ENCODE peak calls at places on chromosomes 11 and 22, in eight cellular contexts. K is CD8-positive, alpha-beta T cell; D is mammary epithelial cell; F is GM12878; W is colonic mucosa; H is AG04450; M is pancreas; C is endothelial cell of umbilical vein. E is an unnamed sample.

GRCh38 chr11:104329043-104329442 is 165.1 kb upstream of the PDGFD start:
- DNase-seq in K (no peak), D (no peak), F (no peak), W (no peak), H (no peak), M (no peak), C (no peak), E (no peak)

GRCh38 chr11:69894126-69895047 is 75.2 kb upstream of the FGF3 start:
- DNase-seq in K (no peak), D (peak; percentile 17), F (no peak), W (no peak), H (no peak), M (no peak), C (no peak), E (no peak)

GRCh38 chr11:119729581-119730346 is 764 bp upstream of the NECTIN1 start:
- DNase-seq in K (no peak), D (peak; percentile 68), F (no peak), W (peak; percentile 86), H (peak; percentile 18), M (peak; percentile 72), C (peak; percentile 61), E (no peak)

GRCh38 chr11:45102810-45103621 is 43.4 kb upstream of the PRDM11 start:
- DNase-seq in K (peak; percentile 85), D (peak; percentile 63), F (peak; percentile 44), W (peak; percentile 58), H (no peak), M (peak; percentile 58), C (peak; percentile 86), E (peak; percentile 38)

GRCh38 chr22:25482091-25482760 is 82.2 kb upstream of the GRK3 start:
- DNase-seq in K (no peak), D (no peak), F (no peak), W (no peak), H (no peak), M (no peak), C (no peak), E (no peak)

GRCh38 chr22:23849009-23850006 is 8.4 kb upstream of the SLC2A11 start:
- DNase-seq in K (peak; percentile 93), D (peak; percentile 73), F (no peak), W (peak; percentile 88), H (no peak), M (peak; percentile 88), C (peak; percentile 74), E (peak; percentile 84)

GRCh38 chr11:123509737-123510578 is 79.9 kb downstream of the GRAMD1B start:
- DNase-seq in K (no peak), D (no peak), F (no peak), W (no peak), H (peak; percentile 49), M (no peak), C (peak; percentile 65), E (no peak)

GRCh38 chr11:120775986-120776682 is 247.8 kb upstream of the TBCEL start:
- DNase-seq in K (no peak), D (no peak), F (no peak), W (no peak), H (no peak), M (no peak), C (no peak), E (no peak)

GRCh38 chr11:62934496-62934785 is 13.3 kb upstream of the CHRM1 start:
- DNase-seq in K (no peak), D (no peak), F (no peak), W (no peak), H (no peak), M (no peak), C (no peak), E (no peak)

GRCh38 chr11:102047305-102047924 is at the start of gene CFAP300:
- DNase-seq in K (peak; percentile 50), D (peak; percentile 43), F (no peak), W (peak; percentile 86), H (no peak), M (peak; percentile 77), C (peak; percentile 32), E (peak; percentile 45)

GRCh38 chr11:67561971-67562560 is 21.5 kb upstream of the GSTP1 start:
- DNase-seq in K (no peak), D (no peak), F (peak; percentile 83), W (no peak), H (no peak), M (no peak), C (no peak), E (peak; percentile 66)

GRCh38 chr22:35634981-35635540 is 13.2 kb upstream of the APOL6 start:
- DNase-seq in K (no peak), D (no peak), F (no peak), W (no peak), H (no peak), M (no peak), C (no peak), E (no peak)

GRCh38 chr11:91822805-91823204 is 401.8 kb upstream of the FAT3 start:
- DNase-seq in K (no peak), D (no peak), F (no peak), W (no peak), H (no peak), M (no peak), C (no peak), E (no peak)

GRCh38 chr11:61814958-61815789 is 1.6 kb downstream of the FADS1 start:
- DNase-seq in K (peak; percentile 58), D (peak; percentile 62), F (peak; percentile 87), W (peak; percentile 91), H (peak; percentile 91), M (peak; percentile 89), C (peak; percentile 99), E (peak; percentile 93)

GRCh38 chr11:121321614-121322243 is 29.2 kb downstream of the SC5D start:
- DNase-seq in K (peak; percentile 63), D (peak; percentile 16), F (no peak), W (peak; percentile 55), H (no peak), M (no peak), C (no peak), E (peak; percentile 9)

GRCh38 chr11:103903005-103903404 is 133.4 kb upstream of the DDI1 start:
- DNase-seq in K (no peak), D (no peak), F (no peak), W (no peak), H (no peak), M (no peak), C (no peak), E (no peak)

GRCh38 chr11:98568011-98568410 is 452.7 kb upstream of the CNTN5 start:
- DNase-seq in K (no peak), D (no peak), F (no peak), W (no peak), H (no peak), M (no peak), C (no peak), E (no peak)

GRCh38 chr11:9276571-9276970 is 11.4 kb upstream of the DENND5A start:
- DNase-seq in K (peak; percentile 42), D (no peak), F (no peak), W (peak; percentile 7), H (no peak), M (no peak), C (no peak), E (no peak)

GRCh38 chr22:50242406-50242949 is 2.3 kb downstream of the TUBGCP6 start:
- DNase-seq in K (no peak), D (no peak), F (no peak), W (no peak), H (no peak), M (no peak), C (no peak), E (no peak)

GRCh38 chr11:130485983-130486970 is 37.8 kb downstream of the ADAMTS15 start:
- DNase-seq in K (no peak), D (no peak), F (no peak), W (peak; percentile 29), H (no peak), M (no peak), C (no peak), E (no peak)

GRCh38 chr11:134363161-134363560 is 31.4 kb downstream of the GLB1L2 start:
- DNase-seq in K (no peak), D (no peak), F (no peak), W (no peak), H (no peak), M (no peak), C (no peak), E (no peak)

GRCh38 chr11:132644511-132644910 is 887.8 kb downstream of the OPCML start:
- DNase-seq in K (no peak), D (no peak), F (no peak), W (no peak), H (no peak), M (no peak), C (no peak), E (no peak)
- H3K4me3 ChIP-seq in K (no peak overlapping the region), D (no peak overlapping the region), F (no peak overlapping the region), W (no peak overlapping the region), H (no peak overlapping the region), M (no peak overlapping the region), C (no peak overlapping the region), E (no peak overlapping the region)

GRCh38 chr11:111303476-111303875 is 5.1 kb downstream of the POU2AF3 start:
- DNase-seq in K (no peak), D (peak; percentile 8), F (no peak), W (peak; percentile 78), H (no peak), M (peak; percentile 33), C (no peak), E (no peak)
- H3K4me3 ChIP-seq in K (no peak overlapping the region), D (no peak overlapping the region), F (no peak overlapping the region), W (no peak overlapping the region), H (no peak overlapping the region), M (no peak overlapping the region), C (no peak overlapping the region), E (no peak overlapping the region)

GRCh38 chr22:33565580-33565995 is 354.7 kb downstream of the LARGE1 start:
- DNase-seq in K (no peak), D (no peak), F (no peak), W (no peak), H (no peak), M (no peak), C (no peak), E (peak; percentile 56)

GRCh38 chr22:33562484-33562883 is 357.8 kb downstream of the LARGE1 start:
- DNase-seq in K (no peak), D (no peak), F (no peak), W (no peak), H (no peak), M (no peak), C (no peak), E (no peak)

GRCh38 chr22:33564683-33565082 is 355.6 kb downstream of the LARGE1 start:
- DNase-seq in K (no peak), D (no peak), F (no peak), W (no peak), H (no peak), M (no peak), C (no peak), E (no peak)

GRCh38 chr22:33561149-33561807 is 359.0 kb downstream of the LARGE1 start:
- DNase-seq in K (no peak), D (no peak), F (no peak), W (peak; percentile 29), H (no peak), M (no peak), C (no peak), E (no peak)

DNA sequence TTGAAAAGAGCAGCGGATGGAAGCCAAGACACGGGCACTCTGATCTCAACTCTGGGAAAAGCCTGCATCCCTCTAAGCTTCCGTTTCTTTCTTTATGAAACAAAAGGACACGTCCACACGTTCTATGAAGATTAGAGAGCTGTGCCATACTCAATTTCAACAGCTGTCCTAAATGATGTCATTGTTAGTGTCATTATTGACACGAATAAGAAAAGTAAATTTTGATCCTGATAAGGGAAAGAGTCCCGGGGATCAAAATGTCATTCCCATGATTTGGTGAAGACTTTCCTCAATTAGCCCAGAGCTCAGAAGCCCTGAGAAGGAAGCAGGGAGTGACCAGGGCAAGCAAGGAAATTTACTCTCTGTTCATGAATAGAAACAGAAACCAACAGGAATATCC is 356.7 kb downstream of the LARGE1 start:
- DNase-seq in K (no peak), D (no peak), F (no peak), W (no peak), H (no peak), M (no peak), C (no peak), E (no peak)
- H3K4me3 ChIP-seq in K (no peak overlapping the region), D (no peak overlapping the region), F (no peak overlapping the region), W (no peak overlapping the region), H (no peak overlapping the region), M (no peak overlapping the region), C (no peak overlapping the region), E (no peak overlapping the region)

GRCh38 chr11:126140106-126140931 is 71.1 kb downstream of the RPUSD4 start:
- DNase-seq in K (no peak), D (no peak), F (no peak), W (no peak), H (no peak), M (no peak), C (no peak), E (no peak)
- H3K4me3 ChIP-seq in K (no peak overlapping the region), D (no peak overlapping the region), F (no peak overlapping the region), W (no peak overlapping the region), H (no peak overlapping the region), M (no peak overlapping the region), C (no peak overlapping the region), E (no peak overlapping the region)

E was measured in GM06990.